ENCODE peak calls at places on chromosomes 7 and 10, in nine cellular contexts. One of them, this sample, is unnamed.
A peak's percentile ranks its signal among the peaks of the same experiment; 100 is the strongest.

GRCh38 chr7:106999023-106999422 is 45.5 kb upstream of the PRKAR2B start:
- DNase-seq in tibial nerve: no peak
- DNase-seq in Peyer's patch: no peak
- DNase-seq in iPS DF 6.9: no peak
- DNase-seq in heart left ventricle: no peak
- DNase-seq in stomach: no peak
- DNase-seq in PC-3: no peak
- DNase-seq in CD8-positive, alpha-beta memory T cell: no peak
- DNase-seq in astrocyte: no peak
- DNase-seq in this sample: no peak

GRCh38 chr7:130275826-130276291 is 9.2 kb downstream of the CPA2 start:
- DNase-seq in tibial nerve: no peak
- DNase-seq in stomach: no peak
- DNase-seq in heart left ventricle: no peak
- DNase-seq in astrocyte: peak; percentile 86
- DNase-seq in PC-3: peak; percentile 25
- DNase-seq in iPS DF 6.9: no peak
- DNase-seq in CD8-positive, alpha-beta memory T cell: no peak
- DNase-seq in Peyer's patch: no peak
- DNase-seq in this sample: no peak

GRCh38 chr7:29319719-29320521 is 125.3 kb downstream of the CHN2 start:
- DNase-seq in astrocyte: no peak
- DNase-seq in stomach: no peak
- DNase-seq in iPS DF 6.9: no peak
- DNase-seq in Peyer's patch: no peak
- DNase-seq in tibial nerve: no peak
- DNase-seq in heart left ventricle: no peak
- DNase-seq in CD8-positive, alpha-beta memory T cell: no peak
- DNase-seq in PC-3: no peak
- DNase-seq in this sample: no peak

GRCh38 chr10:13152286-13152685 is 9.1 kb upstream of the MCM10 start:
- DNase-seq in astrocyte: no peak
- DNase-seq in CD8-positive, alpha-beta memory T cell: no peak
- DNase-seq in iPS DF 6.9: no peak
- DNase-seq in heart left ventricle: no peak
- DNase-seq in tibial nerve: no peak
- DNase-seq in PC-3: peak; percentile 1
- DNase-seq in stomach: no peak
- DNase-seq in Peyer's patch: no peak
- DNase-seq in this sample: no peak

GRCh38 chr10:22246680-22247391 is 29.0 kb upstream of the EBLN1 start:
- DNase-seq in stomach: no peak
- DNase-seq in iPS DF 6.9: no peak
- DNase-seq in PC-3: peak; percentile 95
- DNase-seq in tibial nerve: no peak
- DNase-seq in astrocyte: peak; percentile 90
- DNase-seq in Peyer's patch: no peak
- DNase-seq in heart left ventricle: no peak
- DNase-seq in CD8-positive, alpha-beta memory T cell: peak; percentile 68
- DNase-seq in this sample: no peak

GRCh38 chr7:47588704-47589225 is 6.9 kb upstream of the TNS3 start:
- DNase-seq in tibial nerve: no peak
- DNase-seq in astrocyte: no peak
- DNase-seq in iPS DF 6.9: no peak
- DNase-seq in PC-3: no peak
- DNase-seq in heart left ventricle: no peak
- DNase-seq in Peyer's patch: no peak
- DNase-seq in CD8-positive, alpha-beta memory T cell: no peak
- DNase-seq in stomach: no peak
- DNase-seq in this sample: peak; percentile 73

GRCh38 chr7:85175217-85175616 is 11.6 kb downstream of the SEMA3D start:
- DNase-seq in heart left ventricle: no peak
- DNase-seq in tibial nerve: no peak
- DNase-seq in iPS DF 6.9: no peak
- DNase-seq in stomach: no peak
- DNase-seq in PC-3: no peak
- DNase-seq in CD8-positive, alpha-beta memory T cell: no peak
- DNase-seq in astrocyte: peak; percentile 55
- DNase-seq in Peyer's patch: no peak
- DNase-seq in this sample: no peak

GRCh38 chr7:116930156-116930913 is 23.0 kb upstream of the ST7 start:
- DNase-seq in PC-3: peak; percentile 91
- DNase-seq in stomach: peak; percentile 89
- DNase-seq in astrocyte: peak; percentile 40
- DNase-seq in CD8-positive, alpha-beta memory T cell: peak; percentile 85
- DNase-seq in tibial nerve: peak; percentile 70
- DNase-seq in iPS DF 6.9: peak; percentile 80
- DNase-seq in Peyer's patch: peak; percentile 92
- DNase-seq in heart left ventricle: peak; percentile 82
- DNase-seq in this sample: peak; percentile 70

GRCh38 chr7:47720141-47720906 is 138.4 kb upstream of the TNS3 start:
- DNase-seq in astrocyte: peak; percentile 78
- DNase-seq in CD8-positive, alpha-beta memory T cell: no peak
- DNase-seq in Peyer's patch: no peak
- DNase-seq in PC-3: no peak
- DNase-seq in stomach: peak; percentile 25
- DNase-seq in iPS DF 6.9: no peak
- DNase-seq in tibial nerve: peak; percentile 40
- DNase-seq in heart left ventricle: peak; percentile 74
- DNase-seq in this sample: peak; percentile 56

GRCh38 chr10:102778781-102779180 is 35.0 kb downstream of the WBP1L start:
- DNase-seq in heart left ventricle: no peak
- DNase-seq in tibial nerve: no peak
- DNase-seq in CD8-positive, alpha-beta memory T cell: no peak
- DNase-seq in stomach: no peak
- DNase-seq in astrocyte: no peak
- DNase-seq in iPS DF 6.9: no peak
- DNase-seq in PC-3: no peak
- DNase-seq in Peyer's patch: no peak
- DNase-seq in this sample: no peak

GRCh38 chr7:144459635-144460034 is 56.1 kb upstream of the NOBOX start:
- DNase-seq in iPS DF 6.9: no peak
- DNase-seq in heart left ventricle: no peak
- DNase-seq in Peyer's patch: no peak
- DNase-seq in tibial nerve: no peak
- DNase-seq in PC-3: no peak
- DNase-seq in CD8-positive, alpha-beta memory T cell: no peak
- DNase-seq in astrocyte: no peak
- DNase-seq in stomach: no peak
- DNase-seq in this sample: no peak

GRCh38 chr7:86913709-86914108 is 145.7 kb downstream of the ELAPOR2 start:
- DNase-seq in CD8-positive, alpha-beta memory T cell: no peak
- DNase-seq in tibial nerve: no peak
- DNase-seq in stomach: no peak
- DNase-seq in Peyer's patch: no peak
- DNase-seq in heart left ventricle: no peak
- DNase-seq in iPS DF 6.9: no peak
- DNase-seq in PC-3: no peak
- DNase-seq in astrocyte: peak; percentile 53
- DNase-seq in this sample: no peak

GRCh38 chr10:110471566-110472139 is 26.1 kb upstream of the DUSP5 start:
- DNase-seq in stomach: no peak
- DNase-seq in heart left ventricle: no peak
- DNase-seq in PC-3: no peak
- DNase-seq in iPS DF 6.9: no peak
- DNase-seq in Peyer's patch: peak; percentile 34
- DNase-seq in CD8-positive, alpha-beta memory T cell: no peak
- DNase-seq in tibial nerve: no peak
- DNase-seq in astrocyte: peak; percentile 80
- DNase-seq in this sample: no peak

DNA sequence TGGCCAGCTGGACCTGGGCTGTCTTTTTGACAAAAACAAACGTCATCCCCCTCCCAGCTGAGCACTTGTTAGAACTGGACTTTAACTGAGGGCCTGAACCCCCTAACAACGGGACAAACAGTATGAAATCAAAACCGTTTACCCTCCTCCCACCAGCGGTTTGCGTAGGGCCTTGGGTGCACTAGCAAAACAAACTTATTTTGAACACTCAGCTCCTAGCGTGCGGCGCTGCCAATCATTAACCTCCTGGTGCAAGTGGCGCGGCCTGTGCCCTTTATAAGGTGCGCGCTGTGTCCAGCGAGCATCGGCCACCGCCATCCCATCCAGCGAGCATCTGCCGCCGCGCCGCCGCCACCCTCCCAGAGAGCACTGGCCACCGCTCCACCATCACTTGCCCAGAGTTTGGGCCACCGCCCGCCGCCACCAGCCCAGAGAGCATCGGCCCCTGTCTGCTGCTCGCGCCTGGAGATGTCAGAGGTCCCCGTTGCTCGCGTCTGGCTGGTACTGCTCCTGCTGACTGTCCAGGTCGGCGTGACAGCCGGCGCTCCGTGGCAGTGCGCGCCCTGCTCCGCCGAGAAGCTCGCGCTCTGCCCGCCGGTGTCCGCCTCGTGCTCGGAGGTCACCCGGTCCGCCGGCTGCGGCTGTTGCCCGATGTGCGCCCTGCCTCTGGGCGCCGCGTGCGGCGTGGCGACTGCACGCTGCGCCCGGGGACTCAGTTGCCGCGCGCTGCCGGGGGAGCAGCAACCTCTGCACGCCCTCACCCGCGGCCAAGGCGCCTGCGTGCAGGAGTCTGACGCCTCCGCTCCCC is at the start of gene IGFBP1:
- DNase-seq in astrocyte: peak; percentile 21
- DNase-seq in Peyer's patch: no peak
- DNase-seq in stomach: no peak
- DNase-seq in heart left ventricle: no peak
- DNase-seq in PC-3: no peak
- DNase-seq in tibial nerve: no peak
- DNase-seq in iPS DF 6.9: no peak
- DNase-seq in CD8-positive, alpha-beta memory T cell: no peak
- DNase-seq in this sample: no peak
- H3K4me3 ChIP-seq in astrocyte: peak within 1 kb of the TSS; percentile 46
- H3K4me3 ChIP-seq in Peyer's patch: no peak within 1 kb of the TSS
- H3K4me3 ChIP-seq in stomach: peak within 1 kb of the TSS; percentile 7
- H3K4me3 ChIP-seq in heart left ventricle: peak within 1 kb of the TSS; percentile 6
- H3K4me3 ChIP-seq in PC-3: peak within 1 kb of the TSS; percentile 81
- H3K4me3 ChIP-seq in tibial nerve: no peak within 1 kb of the TSS
- H3K4me3 ChIP-seq in iPS DF 6.9: peak within 1 kb of the TSS; percentile 39
- H3K4me3 ChIP-seq in CD8-positive, alpha-beta memory T cell: no peak within 1 kb of the TSS
- H3K4me3 ChIP-seq in this sample: no peak within 1 kb of the TSS

DNA sequence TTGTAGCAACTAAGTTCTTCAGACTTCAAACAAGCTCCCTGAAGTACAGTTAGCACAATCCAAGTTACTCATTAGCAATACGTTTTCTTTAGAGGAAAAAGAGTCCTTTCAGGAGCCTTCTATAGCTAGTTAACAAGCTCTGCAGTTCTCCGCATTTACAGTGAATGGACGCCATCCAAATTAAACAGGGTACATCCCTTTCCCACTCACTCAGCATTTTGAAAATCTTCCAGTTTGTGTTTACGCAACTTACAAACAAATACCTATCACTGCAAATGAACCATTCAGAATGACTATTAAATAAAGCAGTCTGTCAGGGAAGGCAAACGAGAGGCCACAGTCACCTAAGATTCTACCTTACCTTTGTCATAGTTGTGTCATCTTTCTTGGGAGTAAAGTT is 84.5 kb downstream of the RNF32 start:
- DNase-seq in stomach: no peak
- DNase-seq in Peyer's patch: no peak
- DNase-seq in iPS DF 6.9: no peak
- DNase-seq in CD8-positive, alpha-beta memory T cell: no peak
- DNase-seq in tibial nerve: no peak
- DNase-seq in PC-3: peak; percentile 89
- DNase-seq in heart left ventricle: no peak
- DNase-seq in astrocyte: peak; percentile 66
- DNase-seq in this sample: no peak
- H3K4me1 ChIP-seq in stomach: peaks cover 7% of the 10 kb centered on the region
- H3K4me1 ChIP-seq in Peyer's patch: no peaks in the 10 kb centered on the region
- H3K4me1 ChIP-seq in iPS DF 6.9: no peaks in the 10 kb centered on the region
- H3K4me1 ChIP-seq in CD8-positive, alpha-beta memory T cell: no peaks in the 10 kb centered on the region
- H3K4me1 ChIP-seq in tibial nerve: no peaks in the 10 kb centered on the region
- H3K4me1 ChIP-seq in PC-3: peaks cover 20% of the 10 kb centered on the region
- H3K4me1 ChIP-seq in heart left ventricle: no peaks in the 10 kb centered on the region
- H3K4me1 ChIP-seq in astrocyte: no peaks in the 10 kb centered on the region
- H3K4me1 ChIP-seq in this sample: no peaks in the 10 kb centered on the region

GRCh38 chr10:127991543-127992255 is 84.8 kb downstream of the PTPRE start:
- DNase-seq in tibial nerve: no peak
- DNase-seq in Peyer's patch: peak; percentile 26
- DNase-seq in astrocyte: peak; percentile 60
- DNase-seq in PC-3: no peak
- DNase-seq in stomach: no peak
- DNase-seq in CD8-positive, alpha-beta memory T cell: no peak
- DNase-seq in heart left ventricle: no peak
- DNase-seq in iPS DF 6.9: no peak
- DNase-seq in this sample: no peak
- H3K27ac ChIP-seq in tibial nerve: peak overlapping the region; percentile 56
- H3K27ac ChIP-seq in Peyer's patch: peak overlapping the region; percentile 54
- H3K27ac ChIP-seq in astrocyte: peak overlapping the region; percentile 100
- H3K27ac ChIP-seq in PC-3: no peak overlapping the region
- H3K27ac ChIP-seq in stomach: peak overlapping the region; percentile 75
- H3K27ac ChIP-seq in CD8-positive, alpha-beta memory T cell: no peak overlapping the region
- H3K27ac ChIP-seq in heart left ventricle: peak overlapping the region; percentile 77
- H3K27ac ChIP-seq in iPS DF 6.9: no peak overlapping the region
- H3K27ac ChIP-seq in this sample: peak overlapping the region; percentile 70

GRCh38 chr7:18289801-18290200 is 205.7 kb upstream of the HDAC9 start:
- DNase-seq in PC-3: no peak
- DNase-seq in astrocyte: peak; percentile 4
- DNase-seq in iPS DF 6.9: no peak
- DNase-seq in heart left ventricle: no peak
- DNase-seq in CD8-positive, alpha-beta memory T cell: no peak
- DNase-seq in Peyer's patch: no peak
- DNase-seq in tibial nerve: no peak
- DNase-seq in stomach: no peak
- DNase-seq in this sample: no peak

GRCh38 chr7:18288322-18289037 is 207.1 kb upstream of the HDAC9 start:
- DNase-seq in stomach: no peak
- DNase-seq in Peyer's patch: no peak
- DNase-seq in iPS DF 6.9: no peak
- DNase-seq in heart left ventricle: no peak
- DNase-seq in tibial nerve: no peak
- DNase-seq in CD8-positive, alpha-beta memory T cell: no peak
- DNase-seq in PC-3: no peak
- DNase-seq in astrocyte: no peak
- DNase-seq in this sample: no peak

GRCh38 chr7:18292584-18292983 is 203.0 kb upstream of the HDAC9 start:
- DNase-seq in iPS DF 6.9: no peak
- DNase-seq in Peyer's patch: no peak
- DNase-seq in heart left ventricle: no peak
- DNase-seq in CD8-positive, alpha-beta memory T cell: no peak
- DNase-seq in PC-3: no peak
- DNase-seq in stomach: no peak
- DNase-seq in astrocyte: no peak
- DNase-seq in tibial nerve: no peak
- DNase-seq in this sample: no peak

GRCh38 chr7:18290223-18290622 is 205.3 kb upstream of the HDAC9 start:
- DNase-seq in stomach: no peak
- DNase-seq in Peyer's patch: no peak
- DNase-seq in iPS DF 6.9: no peak
- DNase-seq in astrocyte: no peak
- DNase-seq in CD8-positive, alpha-beta memory T cell: no peak
- DNase-seq in tibial nerve: no peak
- DNase-seq in PC-3: no peak
- DNase-seq in heart left ventricle: no peak
- DNase-seq in this sample: peak; percentile 9

DNA sequence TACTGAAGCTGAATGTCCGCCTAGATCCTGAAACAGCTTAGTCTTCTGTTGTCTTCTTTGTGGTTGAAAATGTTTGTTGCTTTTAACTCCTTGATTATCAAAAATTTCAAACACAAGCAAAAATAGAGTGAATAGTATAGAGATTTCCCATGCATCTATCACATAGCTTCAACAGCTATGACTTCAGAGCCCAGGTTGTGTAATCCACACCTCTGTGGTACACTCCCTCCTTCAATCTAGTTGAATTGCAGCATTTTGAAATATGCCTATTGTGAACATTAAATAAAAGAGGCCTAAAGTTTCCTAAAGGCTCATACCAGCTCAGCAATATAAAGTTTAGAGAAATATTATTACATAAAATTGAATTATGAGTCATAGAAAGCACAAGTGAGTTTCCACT is 204.7 kb upstream of the HDAC9 start:
- DNase-seq in tibial nerve: no peak
- DNase-seq in iPS DF 6.9: no peak
- DNase-seq in astrocyte: no peak
- DNase-seq in PC-3: no peak
- DNase-seq in heart left ventricle: no peak
- DNase-seq in stomach: no peak
- DNase-seq in CD8-positive, alpha-beta memory T cell: no peak
- DNase-seq in Peyer's patch: no peak
- DNase-seq in this sample: no peak
- H3K4me3 ChIP-seq in tibial nerve: no peak overlapping the region
- H3K4me3 ChIP-seq in iPS DF 6.9: no peak overlapping the region
- H3K4me3 ChIP-seq in astrocyte: no peak overlapping the region
- H3K4me3 ChIP-seq in PC-3: no peak overlapping the region
- H3K4me3 ChIP-seq in heart left ventricle: no peak overlapping the region
- H3K4me3 ChIP-seq in stomach: no peak overlapping the region
- H3K4me3 ChIP-seq in CD8-positive, alpha-beta memory T cell: no peak overlapping the region
- H3K4me3 ChIP-seq in Peyer's patch: no peak overlapping the region
- H3K4me3 ChIP-seq in this sample: no peak overlapping the region